ENCODE peak calls at places on chromosomes 7 and 10, in seven cellular contexts. One of them, this sample, is unnamed.

GRCh38 chr7:144812379-144813283 is 23.2 kb downstream of the TPK1 start:
- DNase-seq in left ventricle myocardium inferior: no peak
- DNase-seq in Caki2: no peak
- DNase-seq in hippocampal formation: no peak
- DNase-seq in GM19239: peak
- DNase-seq in iPS-NIHi11: no peak
- DNase-seq in psoas muscle: no peak
- DNase-seq in this sample: no peak

GRCh38 chr7:132485136-132485535 is 91.1 kb downstream of the PLXNA4 start:
- DNase-seq in GM19239: no peak
- DNase-seq in iPS-NIHi11: no peak
- DNase-seq in hippocampal formation: no peak
- DNase-seq in left ventricle myocardium inferior: no peak
- DNase-seq in Caki2: no peak
- DNase-seq in psoas muscle: no peak
- DNase-seq in this sample: no peak

GRCh38 chr7:512541-513311 is 6.9 kb downstream of the PDGFA start:
- DNase-seq in psoas muscle: no peak
- DNase-seq in GM19239: no peak
- DNase-seq in Caki2: no peak
- DNase-seq in iPS-NIHi11: no peak
- DNase-seq in hippocampal formation: no peak
- DNase-seq in left ventricle myocardium inferior: no peak
- DNase-seq in this sample: no peak

GRCh38 chr10:72011468-72011867 is 47.3 kb downstream of the CHST3 start:
- DNase-seq in psoas muscle: no peak
- DNase-seq in iPS-NIHi11: no peak
- DNase-seq in Caki2: no peak
- DNase-seq in left ventricle myocardium inferior: no peak
- DNase-seq in GM19239: no peak
- DNase-seq in hippocampal formation: peak
- DNase-seq in this sample: peak

GRCh38 chr7:28773423-28774129 is 184.6 kb downstream of the TRIL start:
- DNase-seq in hippocampal formation: no peak
- DNase-seq in iPS-NIHi11: no peak
- DNase-seq in Caki2: peak
- DNase-seq in left ventricle myocardium inferior: no peak
- DNase-seq in psoas muscle: no peak
- DNase-seq in GM19239: no peak
- DNase-seq in this sample: no peak

GRCh38 chr7:130921391-130922180 is 187.6 kb upstream of the KLF14 start:
- DNase-seq in psoas muscle: peak
- DNase-seq in iPS-NIHi11: peak
- DNase-seq in hippocampal formation: peak
- DNase-seq in GM19239: no peak
- DNase-seq in left ventricle myocardium inferior: peak
- DNase-seq in Caki2: peak
- DNase-seq in this sample: peak

GRCh38 chr10:114431414-114431767 is 27.1 kb upstream of the AFAP1L2 start:
- DNase-seq in Caki2: no peak
- DNase-seq in hippocampal formation: no peak
- DNase-seq in psoas muscle: no peak
- DNase-seq in GM19239: no peak
- DNase-seq in iPS-NIHi11: no peak
- DNase-seq in left ventricle myocardium inferior: no peak
- DNase-seq in this sample: no peak

GRCh38 chr10:102610499-102610898 is 33.8 kb upstream of the TRIM8 start:
- DNase-seq in left ventricle myocardium inferior: no peak
- DNase-seq in Caki2: no peak
- DNase-seq in GM19239: no peak
- DNase-seq in psoas muscle: no peak
- DNase-seq in iPS-NIHi11: no peak
- DNase-seq in hippocampal formation: no peak
- DNase-seq in this sample: no peak

GRCh38 chr10:122487231-122487765 is 25.9 kb downstream of the HTRA1 start:
- DNase-seq in iPS-NIHi11: no peak
- DNase-seq in left ventricle myocardium inferior: no peak
- DNase-seq in GM19239: no peak
- DNase-seq in hippocampal formation: no peak
- DNase-seq in psoas muscle: no peak
- DNase-seq in Caki2: peak
- DNase-seq in this sample: no peak

GRCh38 chr10:102342958-102343357 is 52.5 kb upstream of the NFKB2 start:
- DNase-seq in GM19239: no peak
- DNase-seq in iPS-NIHi11: no peak
- DNase-seq in left ventricle myocardium inferior: no peak
- DNase-seq in Caki2: no peak
- DNase-seq in psoas muscle: no peak
- DNase-seq in hippocampal formation: no peak
- DNase-seq in this sample: no peak

GRCh38 chr10:31321396-31321941 is 2.5 kb downstream of the ZEB1 start:
- DNase-seq in Caki2: peak
- DNase-seq in hippocampal formation: no peak
- DNase-seq in left ventricle myocardium inferior: no peak
- DNase-seq in psoas muscle: no peak
- DNase-seq in iPS-NIHi11: no peak
- DNase-seq in GM19239: no peak
- DNase-seq in this sample: no peak

GRCh38 chr10:91604936-91605534 is 27.8 kb downstream of the PPP1R3C start:
- DNase-seq in iPS-NIHi11: no peak
- DNase-seq in Caki2: peak
- DNase-seq in hippocampal formation: no peak
- DNase-seq in GM19239: no peak
- DNase-seq in left ventricle myocardium inferior: no peak
- DNase-seq in psoas muscle: no peak
- DNase-seq in this sample: no peak

GRCh38 chr10:30386801-30387588 is 37.9 kb upstream of the MTPAP start:
- DNase-seq in left ventricle myocardium inferior: no peak
- DNase-seq in iPS-NIHi11: no peak
- DNase-seq in Caki2: no peak
- DNase-seq in hippocampal formation: no peak
- DNase-seq in psoas muscle: no peak
- DNase-seq in GM19239: no peak
- DNase-seq in this sample: no peak

GRCh38 chr10:30387646-30388243 is 38.7 kb upstream of the MTPAP start:
- DNase-seq in GM19239: no peak
- DNase-seq in iPS-NIHi11: no peak
- DNase-seq in psoas muscle: no peak
- DNase-seq in hippocampal formation: no peak
- DNase-seq in Caki2: peak
- DNase-seq in left ventricle myocardium inferior: no peak
- DNase-seq in this sample: no peak

GRCh38 chr10:79029478-79030390 is 39.0 kb upstream of the ZMIZ1 start:
- DNase-seq in left ventricle myocardium inferior: no peak
- DNase-seq in Caki2: no peak
- DNase-seq in iPS-NIHi11: no peak
- DNase-seq in GM19239: no peak
- DNase-seq in hippocampal formation: no peak
- DNase-seq in psoas muscle: peak
- DNase-seq in this sample: no peak

GRCh38 chr10:17439552-17439951 is 14.8 kb downstream of the ST8SIA6 start:
- DNase-seq in left ventricle myocardium inferior: no peak
- DNase-seq in iPS-NIHi11: no peak
- DNase-seq in psoas muscle: no peak
- DNase-seq in hippocampal formation: no peak
- DNase-seq in GM19239: no peak
- DNase-seq in Caki2: no peak
- DNase-seq in this sample: no peak

GRCh38 chr10:129973674-129974059 is 9.6 kb upstream of the EBF3 start:
- DNase-seq in Caki2: no peak
- DNase-seq in iPS-NIHi11: no peak
- DNase-seq in hippocampal formation: no peak
- DNase-seq in left ventricle myocardium inferior: no peak
- DNase-seq in GM19239: no peak
- DNase-seq in psoas muscle: no peak
- DNase-seq in this sample: no peak

GRCh38 chr10:112654794-112655193 is 207.8 kb downstream of the VTI1A start:
- DNase-seq in Caki2: no peak
- DNase-seq in hippocampal formation: no peak
- DNase-seq in left ventricle myocardium inferior: no peak
- DNase-seq in psoas muscle: no peak
- DNase-seq in GM19239: no peak
- DNase-seq in iPS-NIHi11: no peak
- DNase-seq in this sample: no peak

GRCh38 chr7:29457565-29457971 is 106.1 kb upstream of the PRR15 start:
- DNase-seq in iPS-NIHi11: no peak
- DNase-seq in Caki2: no peak
- DNase-seq in psoas muscle: no peak
- DNase-seq in GM19239: no peak
- DNase-seq in left ventricle myocardium inferior: no peak
- DNase-seq in hippocampal formation: peak
- DNase-seq in this sample: no peak

GRCh38 chr10:108783897-108784296 is 1139.4 kb downstream of the XPNPEP1 start:
- DNase-seq in hippocampal formation: no peak
- DNase-seq in Caki2: peak
- DNase-seq in iPS-NIHi11: peak
- DNase-seq in GM19239: peak
- DNase-seq in left ventricle myocardium inferior: no peak
- DNase-seq in psoas muscle: no peak
- DNase-seq in this sample: no peak

GRCh38 chr7:25240340-25240739 is 12.1 kb upstream of the NPVF start:
- DNase-seq in Caki2: no peak
- DNase-seq in hippocampal formation: no peak
- DNase-seq in GM19239: no peak
- DNase-seq in iPS-NIHi11: no peak
- DNase-seq in left ventricle myocardium inferior: peak
- DNase-seq in psoas muscle: peak
- DNase-seq in this sample: no peak

GRCh38 chr7:140909476-140910161 is 15.1 kb downstream of the BRAF start:
- DNase-seq in iPS-NIHi11: no peak
- DNase-seq in psoas muscle: no peak
- DNase-seq in GM19239: no peak
- DNase-seq in Caki2: no peak
- DNase-seq in hippocampal formation: no peak
- DNase-seq in left ventricle myocardium inferior: no peak
- DNase-seq in this sample: no peak

GRCh38 chr7:96203781-96204180 is 118.1 kb downstream of the SLC25A13 start:
- DNase-seq in hippocampal formation: no peak
- DNase-seq in left ventricle myocardium inferior: no peak
- DNase-seq in GM19239: no peak
- DNase-seq in Caki2: no peak
- DNase-seq in iPS-NIHi11: no peak
- DNase-seq in psoas muscle: no peak
- DNase-seq in this sample: no peak

GRCh38 chr7:140506788-140507464 is 27.6 kb upstream of the MKRN1 start:
- DNase-seq in Caki2: no peak
- DNase-seq in GM19239: no peak
- DNase-seq in hippocampal formation: no peak
- DNase-seq in iPS-NIHi11: peak
- DNase-seq in psoas muscle: peak
- DNase-seq in left ventricle myocardium inferior: peak
- DNase-seq in this sample: no peak

GRCh38 chr7:127629268-127629854 is 11.4 kb upstream of the PAX4 start:
- DNase-seq in psoas muscle: no peak
- DNase-seq in hippocampal formation: no peak
- DNase-seq in GM19239: no peak
- DNase-seq in iPS-NIHi11: peak
- DNase-seq in left ventricle myocardium inferior: no peak
- DNase-seq in Caki2: no peak
- DNase-seq in this sample: no peak

This sample was measured in substantia nigra.